ENCODE peak calls at places on chromosome 9, in five cellular contexts. P is HepG2, V is K562, T is H1, C is GM12878. F is an unnamed sample.
A peak's percentile ranks its signal among the peaks of the same experiment; 100 is the strongest.

GRCh38 chr9:114588150-114588663 is 638 bp downstream of the ATP6V1G1 start:
- DNase-seq in C (no peak), V (no peak), P (no peak), T (no peak), F (no peak)

GRCh38 chr9:108994695-108995094 is 18.6 kb downstream of the CTNNAL1 start:
- DNase-seq in T (no peak), C (no peak), P (no peak), V (no peak), F (no peak)

GRCh38 chr9:35649431-35650340 is 1.0 kb downstream of the SIT1 start:
- DNase-seq in P (no peak), C (no peak), T (no peak), V (peak; percentile 28), F (no peak)

GRCh38 chr9:127712851-127713250 is 2.6 kb downstream of the PTRH1 start:
- DNase-seq in V (no peak), T (no peak), C (no peak), P (no peak), F (no peak)

GRCh38 chr9:83956288-83957028 is 23.6 kb downstream of the HNRNPK start:
- DNase-seq in V (peak; percentile 71), T (no peak), C (no peak), P (peak; percentile 85), F (no peak)

GRCh38 chr9:110255064-110255416 is 1.3 kb downstream of the TXN start:
- DNase-seq in C (no peak), T (no peak), P (no peak), V (no peak), F (no peak)

GRCh38 chr9:74951725-74952151 is 974 bp downstream of the C9orf40 start:
- DNase-seq in C (no peak), T (peak; percentile 68), P (peak; percentile 15), V (no peak), F (no peak)

GRCh38 chr9:122835313-122835731 is 6.9 kb upstream of the PDCL start:
- DNase-seq in P (peak; percentile 31), T (no peak), V (no peak), C (no peak), F (no peak)

GRCh38 chr9:121989010-121989409 is 104.1 kb downstream of the TTLL11 start:
- DNase-seq in V (no peak), C (no peak), T (peak; percentile 75), P (no peak), F (no peak)

GRCh38 chr9:70479880-70480291 is 65.4 kb upstream of the KLF9 start:
- DNase-seq in P (no peak), C (no peak), V (no peak), T (no peak), F (no peak)

GRCh38 chr9:128091144-128091543 is 23.1 kb downstream of the SLC25A25 start:
- DNase-seq in P (no peak), C (no peak), V (peak; percentile 62), T (peak; percentile 82), F (no peak)

GRCh38 chr9:79731483-79731882 is 159.7 kb downstream of the TLE4 start:
- DNase-seq in V (no peak), C (peak; percentile 13), T (no peak), P (no peak), F (no peak)

GRCh38 chr9:121322037-121322736 is 47.9 kb downstream of the STOM start:
- DNase-seq in P (peak; percentile 99), C (no peak), V (no peak), T (no peak), F (peak; percentile 44)

GRCh38 chr9:81814794-81815464 is 113.3 kb upstream of the SPATA31D4 start:
- DNase-seq in T (no peak), V (no peak), C (peak; percentile 27), P (no peak), F (no peak)

GRCh38 chr9:20623021-20623747 is 885 bp upstream of the MLLT3 start:
- DNase-seq in C (no peak), V (no peak), T (peak; percentile 56), P (no peak), F (no peak)

GRCh38 chr9:36755019-36755418 is 182.3 kb downstream of the MELK start:
- DNase-seq in C (no peak), V (no peak), T (no peak), P (no peak), F (no peak)
- TF ChIP-seq JUND in C (no peak), V (no peak), T (no peak), P (no peak), F (no peak)

GRCh38 chr9:5800969-5801738 is 31.8 kb downstream of the ERMP1 start:
- DNase-seq in T (no peak), P (no peak), C (no peak), V (no peak), F (no peak)

GRCh38 chr9:5801739-5802113 is 31.2 kb downstream of the ERMP1 start:
- DNase-seq in V (no peak), P (no peak), T (no peak), C (no peak), F (no peak)

GRCh38 chr9:5796298-5796697 is 36.6 kb downstream of the ERMP1 start:
- DNase-seq in V (no peak), P (no peak), C (no peak), T (no peak), F (no peak)

GRCh38 chr9:5798581-5798980 is 34.3 kb downstream of the ERMP1 start:
- DNase-seq in C (no peak), P (no peak), V (no peak), T (no peak), F (no peak)

DNA sequence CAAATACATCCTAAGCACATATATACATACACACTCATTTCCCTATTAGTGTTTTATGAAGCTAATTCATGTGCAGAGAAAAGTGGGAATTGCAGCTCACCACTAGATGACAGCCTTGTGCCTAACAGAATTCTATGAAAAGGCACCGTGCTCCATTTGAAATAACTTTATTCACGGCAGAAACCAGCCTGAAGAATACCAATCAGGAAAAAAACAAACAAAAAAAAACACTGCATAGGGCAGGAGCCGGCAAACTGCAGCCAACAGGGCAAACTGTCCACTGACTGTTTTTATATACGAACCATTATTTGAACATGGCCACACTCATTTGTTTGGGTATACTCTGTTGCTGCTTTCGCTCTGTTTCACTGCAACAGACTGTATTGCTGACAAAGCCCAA is 33.6 kb downstream of the ERMP1 start:
- DNase-seq in P (peak; percentile 28), T (no peak), C (no peak), V (no peak), F (peak; percentile 16)
- TF ChIP-seq CTCF in P (peak; percentile 62), T (peak; percentile 54), C (peak; percentile 65), V (peak; percentile 86), F (peak; percentile 68)

GRCh38 chr9:86483496-86483895 is 129.3 kb upstream of the TUT7 start:
- DNase-seq in T (no peak), P (no peak), C (no peak), V (no peak), F (no peak)

GRCh38 chr9:86488345-86488744 is 134.1 kb upstream of the TUT7 start:
- DNase-seq in P (no peak), C (no peak), T (no peak), V (no peak), F (no peak)

GRCh38 chr9:86485359-86485758 is 131.1 kb upstream of the TUT7 start:
- DNase-seq in C (no peak), T (no peak), P (no peak), V (no peak), F (no peak)

GRCh38 chr9:86488794-86489193 is 134.6 kb upstream of the TUT7 start:
- DNase-seq in C (no peak), T (no peak), P (peak; percentile 1), V (no peak), F (no peak)

DNA sequence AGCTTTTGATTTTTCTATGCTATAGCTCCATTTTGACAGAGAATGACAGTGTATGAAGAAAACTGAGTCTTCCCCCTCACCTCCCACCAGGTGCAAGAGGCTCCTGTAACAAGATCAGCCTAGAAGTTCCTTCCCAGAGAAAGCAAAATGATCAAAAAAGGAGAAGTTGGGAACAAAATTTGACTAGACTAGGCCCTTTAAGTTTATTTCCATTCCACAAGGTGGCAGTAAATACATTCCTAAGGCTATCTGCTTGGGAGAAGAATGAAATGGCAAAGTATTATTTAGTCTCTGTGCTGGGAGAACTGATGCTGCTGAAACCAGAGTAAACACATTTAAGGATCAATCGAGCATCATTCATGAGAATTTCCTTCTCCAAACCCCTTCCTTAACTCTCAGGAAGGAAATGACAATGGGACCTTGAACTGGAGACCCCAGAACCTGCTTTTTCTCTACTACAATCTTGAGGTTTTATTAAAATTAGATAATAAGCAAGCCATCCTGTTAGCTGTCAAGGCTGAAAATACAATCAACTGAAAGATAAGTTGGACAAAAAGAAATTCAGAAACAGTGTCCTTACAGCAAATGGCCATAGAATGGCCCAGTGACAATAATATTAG is 133.1 kb upstream of the TUT7 start:
- DNase-seq in P (peak; percentile 23), V (peak; percentile 18), T (no peak), C (no peak), F (peak; percentile 31)
- TF ChIP-seq SRF in P (no peak), V (no peak), T (no peak), C (no peak), F (no peak)

GRCh38 chr9:95460627-95461164 is 56.1 kb downstream of the PTCH1 start:
- DNase-seq in P (no peak), V (no peak), C (no peak), T (no peak), F (no peak)

GRCh38 chr9:95461448-95462381 is 55.1 kb downstream of the PTCH1 start:
- DNase-seq in P (no peak), V (no peak), T (no peak), C (no peak), F (no peak)

GRCh38 chr9:95459218-95459617 is 57.6 kb downstream of the PTCH1 start:
- DNase-seq in T (no peak), P (no peak), V (no peak), C (no peak), F (no peak)

GRCh38 chr9:95458666-95459065 is 58.1 kb downstream of the PTCH1 start:
- DNase-seq in P (no peak), V (no peak), C (no peak), T (no peak), F (no peak)

DNA sequence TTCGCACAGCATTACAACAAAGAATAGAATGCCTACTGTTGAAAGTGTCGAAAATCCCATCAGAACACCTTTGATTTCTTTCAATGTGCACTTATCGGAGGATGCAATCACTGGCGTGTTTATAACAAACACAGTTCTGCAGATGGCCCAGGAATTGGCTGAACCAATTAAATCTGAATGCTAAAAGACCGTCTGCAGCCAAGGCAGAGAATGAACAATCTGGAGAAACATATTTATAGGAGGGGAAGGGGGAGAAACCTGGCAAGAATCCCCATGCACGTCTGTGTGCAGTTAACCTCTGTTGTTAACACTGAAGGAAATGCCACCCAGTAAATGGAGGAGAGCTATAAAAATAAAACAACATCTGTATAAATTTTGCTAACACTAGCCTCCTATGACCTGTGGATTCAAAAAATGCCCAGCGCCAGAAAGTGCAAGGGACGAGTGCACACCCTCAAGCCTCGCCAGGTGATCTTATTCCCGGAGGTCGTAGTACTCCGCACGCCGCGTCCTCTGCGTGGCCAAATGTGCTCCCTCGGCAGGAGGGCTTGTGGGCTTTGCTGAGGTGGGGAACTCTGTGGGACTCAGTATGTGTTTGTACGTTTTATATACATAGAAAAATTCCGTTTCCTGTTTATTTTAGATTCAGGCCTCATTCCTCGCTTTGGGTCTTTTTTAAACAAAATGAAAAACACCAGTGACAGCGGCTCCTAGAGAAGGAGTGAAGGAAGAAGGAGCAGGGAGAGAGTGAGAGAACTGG is 56.7 kb downstream of the PTCH1 start:
- DNase-seq in P (no peak), C (no peak), T (no peak), V (no peak), F (no peak)
- TF ChIP-seq JUND in P (no peak), C (no peak), T (no peak), V (no peak), F (no peak)

GRCh38 chr9:98215821-98216220 is 23.4 kb upstream of the CORO2A start:
- DNase-seq in C (no peak), P (no peak), T (peak; percentile 74), V (no peak), F (no peak)
- TF ChIP-seq CTCF in C (peak; percentile 48), P (peak; percentile 65), T (peak; percentile 87), V (peak; percentile 23), F (peak; percentile 33)

GRCh38 chr9:9352877-9353481 is 1259.8 kb downstream of the PTPRD start:
- DNase-seq in P (no peak), V (no peak), C (no peak), T (no peak), F (no peak)
- TF ChIP-seq SRF in P (no peak), V (no peak), C (no peak), T (no peak), F (no peak)